ENCODE peak calls at places on chromosomes 1 and 21, in ten cellular contexts. B, P, L, K, O, V, D, M, R and F are unnamed samples.

GRCh38 chr21:45383615-45384201 is 21.3 kb upstream of the COL18A1 start:
- DNase-seq in B (no peak), P (no peak), L (peak), K (no peak), O (no peak), V (peak), D (no peak), M (peak), R (peak), F (peak)

GRCh38 chr1:18581420-18581880 is 49.2 kb upstream of the PAX7 start:
- DNase-seq in B (no peak), P (peak), L (no peak), K (no peak), O (peak), V (no peak), D (peak), M (peak), R (no peak), F (peak)

GRCh38 chr21:41817228-41817627 is 50.4 kb upstream of the RIPK4 start:
- DNase-seq in B (peak), P (peak), L (peak), K (peak), O (peak), V (peak), D (peak), M (no peak), R (peak), F (no peak)

GRCh38 chr1:53001128-53001527 is 60.9 kb upstream of the PODN start:
- DNase-seq in B (no peak), P (no peak), L (no peak), K (no peak), O (no peak), V (no peak), D (no peak), M (no peak), R (no peak), F (no peak)

GRCh38 chr1:39269791-39270342 is 65.4 kb downstream of the MACF1 start:
- DNase-seq in B (no peak), P (no peak), L (peak), K (peak), O (peak), V (no peak), D (no peak), M (no peak), R (no peak), F (no peak)

GRCh38 chr1:115874929-115875328 is 34.0 kb upstream of the NHLH2 start:
- DNase-seq in B (peak), P (no peak), L (no peak), K (peak), O (peak), V (no peak), D (no peak), M (no peak), R (no peak), F (no peak)

GRCh38 chr1:181676269-181676668 is 193.0 kb downstream of the CACNA1E start:
- DNase-seq in B (no peak), P (peak), L (no peak), K (peak), O (peak), V (no peak), D (no peak), M (no peak), R (peak), F (no peak)

GRCh38 chr1:246214708-246215504 is 292.2 kb downstream of the SMYD3 start:
- DNase-seq in B (peak), P (no peak), L (no peak), K (peak), O (peak), V (no peak), D (no peak), M (no peak), R (peak), F (no peak)

GRCh38 chr1:184535191-184535970 is 148.6 kb downstream of the C1orf21 start:
- DNase-seq in B (peak), P (no peak), L (no peak), K (peak), O (no peak), V (no peak), D (no peak), M (no peak), R (no peak), F (no peak)

GRCh38 chr1:19688041-19688842 is 23.6 kb downstream of the HTR6 start:
- DNase-seq in B (no peak), P (no peak), L (no peak), K (no peak), O (no peak), V (peak), D (peak), M (no peak), R (no peak), F (peak)

GRCh38 chr1:233341117-233341516 is 13.6 kb downstream of the MAP3K21 start:
- DNase-seq in B (no peak), P (no peak), L (no peak), K (no peak), O (no peak), V (no peak), D (no peak), M (no peak), R (no peak), F (no peak)

GRCh38 chr1:24970926-24971530 is 41.0 kb upstream of the RUNX3 start:
- DNase-seq in B (peak), P (no peak), L (no peak), K (no peak), O (peak), V (peak), D (peak), M (peak), R (no peak), F (no peak)

GRCh38 chr1:29832936-29833335 is 596.6 kb downstream of the PTPRU start:
- DNase-seq in B (no peak), P (peak), L (no peak), K (no peak), O (no peak), V (peak), D (no peak), M (no peak), R (no peak), F (no peak)

GRCh38 chr1:165109013-165109412 is 247.5 kb downstream of the LMX1A start:
- DNase-seq in B (no peak), P (no peak), L (no peak), K (no peak), O (no peak), V (no peak), D (no peak), M (no peak), R (no peak), F (peak)

GRCh38 chr1:247639381-247639981 is 34.1 kb downstream of the OR2G3 start:
- DNase-seq in B (peak), P (peak), L (peak), K (peak), O (no peak), V (peak), D (peak), M (peak), R (peak), F (peak)

GRCh38 chr1:178953034-178953433 is 72.7 kb upstream of the FAM20B start:
- DNase-seq in B (no peak), P (no peak), L (peak), K (peak), O (no peak), V (no peak), D (no peak), M (peak), R (peak), F (no peak)

GRCh38 chr1:209583408-209583807 is at the start of gene CAMK1G:
- DNase-seq in B (peak), P (no peak), L (peak), K (peak), O (no peak), V (no peak), D (no peak), M (no peak), R (no peak), F (no peak)

GRCh38 chr1:54537611-54538010 is 10.4 kb upstream of the ACOT11 start:
- DNase-seq in B (no peak), P (no peak), L (no peak), K (no peak), O (peak), V (no peak), D (no peak), M (no peak), R (no peak), F (no peak)

GRCh38 chr1:46199233-46199749 is 1.1 kb upstream of the POMGNT1 start:
- DNase-seq in B (no peak), P (no peak), L (no peak), K (no peak), O (no peak), V (no peak), D (no peak), M (no peak), R (no peak), F (no peak)

GRCh38 chr1:178609015-178609414 is 96.1 kb downstream of the TEX35 start:
- DNase-seq in B (peak), P (no peak), L (no peak), K (peak), O (no peak), V (no peak), D (no peak), M (no peak), R (no peak), F (no peak)

GRCh38 chr1:14915356-14916054 is 238.0 kb upstream of the TMEM51 start:
- DNase-seq in B (no peak), P (peak), L (peak), K (no peak), O (peak), V (no peak), D (no peak), M (peak), R (peak), F (peak)

GRCh38 chr1:167714851-167715652 is 6.7 kb upstream of the MPZL1 start:
- DNase-seq in B (peak), P (peak), L (peak), K (peak), O (peak), V (peak), D (peak), M (peak), R (peak), F (peak)

GRCh38 chr1:234980224-234980656 is 148.4 kb downstream of the TOMM20 start:
- DNase-seq in B (peak), P (no peak), L (no peak), K (no peak), O (no peak), V (no peak), D (no peak), M (no peak), R (no peak), F (no peak)

GRCh38 chr1:89598450-89599331 is 34.2 kb upstream of the LRRC8C start:
- DNase-seq in B (no peak), P (no peak), L (no peak), K (peak), O (peak), V (no peak), D (no peak), M (no peak), R (no peak), F (peak)

GRCh38 chr1:184387069-184387870 is 441 bp downstream of the C1orf21 start:
- DNase-seq in B (no peak), P (no peak), L (peak), K (no peak), O (peak), V (peak), D (peak), M (peak), R (peak), F (peak)

GRCh38 chr1:230250676-230251075 is 175.5 kb downstream of the PGBD5 start:
- DNase-seq in B (peak), P (no peak), L (no peak), K (no peak), O (no peak), V (no peak), D (no peak), M (no peak), R (no peak), F (no peak)

DNA sequence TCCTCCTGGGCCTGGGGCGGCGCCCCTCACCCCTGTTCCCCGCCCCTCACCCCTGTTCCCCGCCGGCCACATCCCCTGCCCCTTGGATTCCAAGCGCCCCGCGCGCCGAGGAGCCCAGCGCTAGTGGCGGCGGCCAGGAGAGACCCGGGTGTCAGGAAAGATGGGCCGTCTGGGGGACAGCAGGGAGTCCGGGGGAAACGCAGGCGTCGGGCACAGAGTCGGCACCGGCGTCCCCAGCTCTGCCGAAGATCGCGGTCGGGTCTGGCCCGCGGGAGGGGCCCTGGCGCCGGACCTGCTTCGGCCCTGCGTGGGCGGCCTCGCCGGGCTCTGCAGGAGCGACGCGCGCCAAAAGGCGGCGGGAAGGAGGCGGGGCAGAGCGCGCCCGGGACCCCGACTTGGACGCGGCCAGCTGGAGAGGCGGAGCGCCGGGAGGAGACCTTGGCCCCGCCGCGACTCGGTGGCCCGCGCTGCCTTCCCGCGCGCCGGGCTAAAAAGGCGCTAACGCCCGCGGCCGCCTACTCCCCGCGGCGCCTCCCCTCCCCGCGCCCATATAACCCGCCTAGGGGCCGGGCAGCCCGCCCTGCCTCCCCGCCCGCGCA is at the start of gene TP73:
- DNase-seq in B (no peak), P (no peak), L (peak), K (no peak), O (peak), V (peak), D (no peak), M (no peak), R (no peak), F (peak)
- H3K4me3 ChIP-seq in B (no peak), P (peak), L (peak), K (no peak), O (no peak), V (peak), D (peak), M (peak), R (peak), F (no peak)

GRCh38 chr21:23394458-23394857 is 2212.8 kb downstream of the MRPL39 start:
- DNase-seq in B (no peak), P (no peak), L (no peak), K (no peak), O (no peak), V (no peak), D (no peak), M (no peak), R (no peak), F (no peak)
- TF ChIP-seq CTCF in B (no peak), P (no peak), L (no peak), K (no peak), O (no peak), V (no peak), D (no peak), M (no peak), R (no peak), F (no peak)

GRCh38 chr1:211420389-211420788 is 71.6 kb downstream of the RD3 start:
- DNase-seq in B (peak), P (no peak), L (no peak), K (peak), O (peak), V (no peak), D (no peak), M (no peak), R (no peak), F (no peak)

GRCh38 chr1:211411639-211412038 is 80.3 kb downstream of the RD3 start:
- DNase-seq in B (no peak), P (no peak), L (no peak), K (no peak), O (peak), V (no peak), D (no peak), M (no peak), R (no peak), F (no peak)

GRCh38 chr1:211420845-211421454 is 71.0 kb downstream of the RD3 start:
- DNase-seq in B (no peak), P (no peak), L (no peak), K (peak), O (no peak), V (no peak), D (no peak), M (no peak), R (no peak), F (no peak)

GRCh38 chr1:211415700-211416099 is 76.3 kb downstream of the RD3 start:
- DNase-seq in B (peak), P (no peak), L (no peak), K (no peak), O (no peak), V (no peak), D (no peak), M (no peak), R (no peak), F (no peak)
- H3K4me3 ChIP-seq in B (peak), P (no peak), L (no peak), K (peak), O (peak), V (no peak), D (no peak), M (peak), R (peak), F (no peak)

DNA sequence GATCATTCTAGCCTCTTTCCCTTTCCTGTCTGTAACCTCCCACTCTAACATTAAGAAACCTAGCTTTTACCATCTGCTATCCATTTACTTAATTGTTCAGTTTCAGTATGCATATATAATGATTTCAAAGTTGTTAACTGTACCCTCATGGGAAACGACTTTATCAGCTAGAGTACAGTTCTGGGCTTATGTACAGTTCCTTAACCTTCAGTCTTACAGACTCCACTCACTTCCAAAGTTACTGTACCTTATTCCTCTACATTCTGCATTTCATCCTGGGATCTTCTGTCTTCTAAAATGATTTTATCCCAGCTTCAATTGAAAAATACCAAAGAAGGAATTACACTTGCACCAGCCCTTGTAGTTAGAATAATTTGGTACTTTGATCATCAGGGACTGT is 108.7 kb upstream of the KCNE2 start:
- DNase-seq in B (no peak), P (no peak), L (no peak), K (no peak), O (no peak), V (no peak), D (no peak), M (no peak), R (no peak), F (no peak)
- TF ChIP-seq CTCF in B (no peak), P (no peak), L (no peak), K (no peak), O (no peak), V (no peak), D (no peak), M (no peak), R (no peak), F (no peak)

GRCh38 chr1:244231572-244232315 is 180.7 kb downstream of the ZBTB18 start:
- DNase-seq in B (peak), P (peak), L (no peak), K (peak), O (peak), V (no peak), D (no peak), M (peak), R (no peak), F (no peak)
- H3K4me3 ChIP-seq in B (peak), P (peak), L (no peak), K (peak), O (peak), V (no peak), D (no peak), M (peak), R (peak), F (no peak)

GRCh38 chr1:37931493-37932158 is 15.2 kb downstream of the INPP5B start:
- DNase-seq in B (peak), P (peak), L (peak), K (peak), O (peak), V (peak), D (peak), M (peak), R (peak), F (peak)
- TF ChIP-seq CTCF in B (no peak), P (no peak), L (no peak), K (no peak), O (no peak), V (peak), D (no peak), M (no peak), R (no peak), F (no peak)

DNA sequence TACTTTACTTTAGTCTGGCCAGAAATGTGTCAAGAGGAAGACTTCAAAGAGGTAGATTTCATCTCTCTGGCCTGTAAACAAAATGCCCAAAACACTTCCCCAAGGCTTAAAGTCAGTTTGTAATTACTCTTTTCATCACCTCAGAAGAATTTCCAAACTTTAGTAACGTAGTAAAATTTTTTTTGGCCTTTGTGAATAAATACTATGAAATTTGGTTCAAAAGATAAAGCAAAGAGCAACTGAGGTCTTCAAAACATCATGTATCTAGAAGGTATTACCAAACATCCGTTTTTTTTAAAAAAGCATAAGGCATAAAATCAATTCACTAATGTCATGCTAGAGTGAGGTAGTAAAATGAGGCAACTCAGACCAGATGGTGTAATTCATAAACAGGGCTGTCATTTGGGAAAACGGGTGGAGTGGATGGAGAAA is 51.4 kb downstream of the LEPR start:
- DNase-seq in B (no peak), P (no peak), L (no peak), K (peak), O (no peak), V (no peak), D (no peak), M (no peak), R (no peak), F (no peak)
- H3K4me3 ChIP-seq in B (no peak), P (no peak), L (no peak), K (no peak), O (no peak), V (no peak), D (no peak), M (no peak), R (no peak), F (no peak)

GRCh38 chr1:26269198-26269550 is 10.7 kb upstream of the SH3BGRL3 start:
- DNase-seq in B (no peak), P (no peak), L (no peak), K (no peak), O (no peak), V (no peak), D (no peak), M (no peak), R (no peak), F (no peak)
- TF ChIP-seq CTCF in B (no peak), P (no peak), L (no peak), K (no peak), O (no peak), V (no peak), D (no peak), M (no peak), R (no peak), F (no peak)

DNA sequence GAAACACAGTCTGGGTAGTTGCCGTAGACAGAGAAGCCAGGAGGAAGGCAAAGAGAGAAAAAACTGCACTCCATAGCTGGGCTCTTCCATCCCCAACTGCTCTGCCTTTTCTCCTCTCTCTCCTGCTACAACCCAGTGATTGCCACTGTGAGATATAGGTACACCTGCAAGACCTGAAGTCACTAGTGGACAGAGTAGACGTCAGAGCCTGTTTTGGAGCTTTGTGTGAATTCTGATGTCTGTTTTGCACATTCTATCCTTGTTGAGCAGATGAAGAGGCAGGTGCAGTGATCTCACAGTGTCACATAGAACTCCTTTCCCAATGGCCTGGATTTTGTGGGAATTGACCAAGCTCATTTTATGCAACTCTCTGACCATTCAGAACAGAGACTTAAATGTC is 2.2 kb downstream of the HAO2 start:
- DNase-seq in B (no peak), P (no peak), L (no peak), K (no peak), O (no peak), V (no peak), D (no peak), M (no peak), R (no peak), F (no peak)
- H3K4me3 ChIP-seq in B (no peak), P (no peak), L (no peak), K (no peak), O (no peak), V (no peak), D (no peak), M (no peak), R (no peak), F (no peak)